ENCODE peak calls at places on chromosomes 11 and 22, in five cellular contexts. One of them, this sample, is unnamed.

GRCh38 chr22:37472418-37473006 is 13.7 kb downstream of the MFNG start:
- DNase-seq in retinal pigment epithelial cell: no peak
- DNase-seq in foreskin fibroblast: peak; percentile 58
- DNase-seq in upper lobe of right lung: no peak
- DNase-seq in esophagus squamous epithelium: no peak
- DNase-seq in this sample: peak; percentile 47

GRCh38 chr11:18723991-18724390 is 2.0 kb downstream of the IGSF22 start:
- DNase-seq in foreskin fibroblast: no peak
- DNase-seq in retinal pigment epithelial cell: no peak
- DNase-seq in upper lobe of right lung: no peak
- DNase-seq in esophagus squamous epithelium: no peak
- DNase-seq in this sample: no peak

GRCh38 chr11:114610550-114610949 is 15.0 kb upstream of the NXPE4 start:
- DNase-seq in retinal pigment epithelial cell: no peak
- DNase-seq in esophagus squamous epithelium: no peak
- DNase-seq in upper lobe of right lung: no peak
- DNase-seq in foreskin fibroblast: no peak
- DNase-seq in this sample: no peak

GRCh38 chr11:68896171-68896959 is 7.3 kb downstream of the MRPL21 start:
- DNase-seq in foreskin fibroblast: no peak
- DNase-seq in upper lobe of right lung: peak; percentile 50
- DNase-seq in esophagus squamous epithelium: no peak
- DNase-seq in retinal pigment epithelial cell: no peak
- DNase-seq in this sample: no peak

GRCh38 chr22:26182723-26183122 is 13.5 kb downstream of the SEZ6L start:
- DNase-seq in esophagus squamous epithelium: no peak
- DNase-seq in upper lobe of right lung: no peak
- DNase-seq in foreskin fibroblast: no peak
- DNase-seq in retinal pigment epithelial cell: no peak
- DNase-seq in this sample: no peak

GRCh38 chr11:126413843-126414405 is 58.4 kb downstream of the ST3GAL4 start:
- DNase-seq in esophagus squamous epithelium: no peak
- DNase-seq in retinal pigment epithelial cell: no peak
- DNase-seq in upper lobe of right lung: no peak
- DNase-seq in foreskin fibroblast: no peak
- DNase-seq in this sample: no peak

GRCh38 chr11:68584097-68584496 is 100.2 kb upstream of the GAL start:
- DNase-seq in retinal pigment epithelial cell: no peak
- DNase-seq in esophagus squamous epithelium: no peak
- DNase-seq in upper lobe of right lung: no peak
- DNase-seq in foreskin fibroblast: peak; percentile 16
- DNase-seq in this sample: peak; percentile 72

GRCh38 chr11:28526406-28526751 is 418.2 kb downstream of the METTL15 start:
- DNase-seq in retinal pigment epithelial cell: no peak
- DNase-seq in esophagus squamous epithelium: no peak
- DNase-seq in foreskin fibroblast: peak; percentile 6
- DNase-seq in upper lobe of right lung: no peak
- DNase-seq in this sample: no peak

GRCh38 chr11:15199693-15200092 is 85.0 kb downstream of the INSC start:
- DNase-seq in retinal pigment epithelial cell: no peak
- DNase-seq in upper lobe of right lung: no peak
- DNase-seq in foreskin fibroblast: peak; percentile 64
- DNase-seq in esophagus squamous epithelium: no peak
- DNase-seq in this sample: no peak

GRCh38 chr11:70511345-70511744 is 113.0 kb downstream of the CTTN start:
- DNase-seq in upper lobe of right lung: no peak
- DNase-seq in retinal pigment epithelial cell: no peak
- DNase-seq in foreskin fibroblast: no peak
- DNase-seq in esophagus squamous epithelium: no peak
- DNase-seq in this sample: no peak

GRCh38 chr11:47412152-47412746 is 3.9 kb downstream of the SLC39A13 start:
- DNase-seq in upper lobe of right lung: peak; percentile 81
- DNase-seq in esophagus squamous epithelium: no peak
- DNase-seq in foreskin fibroblast: peak; percentile 74
- DNase-seq in retinal pigment epithelial cell: no peak
- DNase-seq in this sample: peak; percentile 78

GRCh38 chr22:41826001-41826400 is 6.9 kb upstream of the SREBF2 start:
- DNase-seq in retinal pigment epithelial cell: no peak
- DNase-seq in foreskin fibroblast: no peak
- DNase-seq in esophagus squamous epithelium: no peak
- DNase-seq in upper lobe of right lung: no peak
- DNase-seq in this sample: no peak

GRCh38 chr11:17634776-17635550 is 84.4 kb upstream of the MYOD1 start:
- DNase-seq in esophagus squamous epithelium: no peak
- DNase-seq in retinal pigment epithelial cell: no peak
- DNase-seq in upper lobe of right lung: no peak
- DNase-seq in foreskin fibroblast: no peak
- DNase-seq in this sample: no peak

GRCh38 chr11:76083563-76084451 is 122.5 kb downstream of the WNT11 start:
- DNase-seq in upper lobe of right lung: no peak
- DNase-seq in esophagus squamous epithelium: no peak
- DNase-seq in foreskin fibroblast: peak; percentile 40
- DNase-seq in retinal pigment epithelial cell: peak; percentile 91
- DNase-seq in this sample: no peak

GRCh38 chr11:3959918-3960295 is 104.4 kb downstream of the STIM1 start:
- DNase-seq in upper lobe of right lung: no peak
- DNase-seq in esophagus squamous epithelium: no peak
- DNase-seq in foreskin fibroblast: peak; percentile 19
- DNase-seq in retinal pigment epithelial cell: no peak
- DNase-seq in this sample: no peak

GRCh38 chr11:94151903-94152677 is 23.4 kb downstream of the PANX1 start:
- DNase-seq in foreskin fibroblast: peak; percentile 88
- DNase-seq in esophagus squamous epithelium: no peak
- DNase-seq in retinal pigment epithelial cell: no peak
- DNase-seq in upper lobe of right lung: no peak
- DNase-seq in this sample: no peak

GRCh38 chr11:128725630-128726461 is 32.0 kb downstream of the FLI1 start:
- DNase-seq in upper lobe of right lung: no peak
- DNase-seq in foreskin fibroblast: peak; percentile 47
- DNase-seq in retinal pigment epithelial cell: no peak
- DNase-seq in esophagus squamous epithelium: peak; percentile 27
- DNase-seq in this sample: peak; percentile 54

GRCh38 chr11:67211656-67212436 is 54.4 kb upstream of the GRK2 start:
- DNase-seq in retinal pigment epithelial cell: no peak
- DNase-seq in upper lobe of right lung: no peak
- DNase-seq in foreskin fibroblast: no peak
- DNase-seq in esophagus squamous epithelium: no peak
- DNase-seq in this sample: no peak

GRCh38 chr11:4030197-4030596 is 64.4 kb upstream of the RRM1 start:
- DNase-seq in upper lobe of right lung: no peak
- DNase-seq in retinal pigment epithelial cell: no peak
- DNase-seq in esophagus squamous epithelium: no peak
- DNase-seq in foreskin fibroblast: no peak
- DNase-seq in this sample: no peak

GRCh38 chr11:116537736-116538135 is 235.1 kb downstream of the BUD13 start:
- DNase-seq in esophagus squamous epithelium: no peak
- DNase-seq in upper lobe of right lung: no peak
- DNase-seq in foreskin fibroblast: no peak
- DNase-seq in retinal pigment epithelial cell: no peak
- DNase-seq in this sample: no peak

GRCh38 chr11:127411283-127411682 is 410.7 kb upstream of the KIRREL3 start:
- DNase-seq in upper lobe of right lung: no peak
- DNase-seq in foreskin fibroblast: no peak
- DNase-seq in retinal pigment epithelial cell: no peak
- DNase-seq in esophagus squamous epithelium: no peak
- DNase-seq in this sample: no peak

GRCh38 chr11:128171496-128171895 is 415.9 kb downstream of the ETS1 start:
- DNase-seq in foreskin fibroblast: no peak
- DNase-seq in upper lobe of right lung: no peak
- DNase-seq in esophagus squamous epithelium: no peak
- DNase-seq in retinal pigment epithelial cell: no peak
- DNase-seq in this sample: no peak

GRCh38 chr11:114472661-114473060 is 33.4 kb downstream of the REXO2 start:
- DNase-seq in retinal pigment epithelial cell: no peak
- DNase-seq in esophagus squamous epithelium: no peak
- DNase-seq in foreskin fibroblast: peak; percentile 38
- DNase-seq in upper lobe of right lung: no peak
- DNase-seq in this sample: no peak

GRCh38 chr11:45887587-45887986 is 2.1 kb downstream of the MAPK8IP1 start:
- DNase-seq in retinal pigment epithelial cell: no peak
- DNase-seq in upper lobe of right lung: no peak
- DNase-seq in foreskin fibroblast: no peak
- DNase-seq in esophagus squamous epithelium: no peak
- DNase-seq in this sample: no peak
- TF ChIP-seq CTCF in retinal pigment epithelial cell: no peak
- TF ChIP-seq CTCF in upper lobe of right lung: no peak
- TF ChIP-seq CTCF in foreskin fibroblast: no peak
- TF ChIP-seq CTCF in esophagus squamous epithelium: no peak
- TF ChIP-seq CTCF in this sample: no peak

DNA sequence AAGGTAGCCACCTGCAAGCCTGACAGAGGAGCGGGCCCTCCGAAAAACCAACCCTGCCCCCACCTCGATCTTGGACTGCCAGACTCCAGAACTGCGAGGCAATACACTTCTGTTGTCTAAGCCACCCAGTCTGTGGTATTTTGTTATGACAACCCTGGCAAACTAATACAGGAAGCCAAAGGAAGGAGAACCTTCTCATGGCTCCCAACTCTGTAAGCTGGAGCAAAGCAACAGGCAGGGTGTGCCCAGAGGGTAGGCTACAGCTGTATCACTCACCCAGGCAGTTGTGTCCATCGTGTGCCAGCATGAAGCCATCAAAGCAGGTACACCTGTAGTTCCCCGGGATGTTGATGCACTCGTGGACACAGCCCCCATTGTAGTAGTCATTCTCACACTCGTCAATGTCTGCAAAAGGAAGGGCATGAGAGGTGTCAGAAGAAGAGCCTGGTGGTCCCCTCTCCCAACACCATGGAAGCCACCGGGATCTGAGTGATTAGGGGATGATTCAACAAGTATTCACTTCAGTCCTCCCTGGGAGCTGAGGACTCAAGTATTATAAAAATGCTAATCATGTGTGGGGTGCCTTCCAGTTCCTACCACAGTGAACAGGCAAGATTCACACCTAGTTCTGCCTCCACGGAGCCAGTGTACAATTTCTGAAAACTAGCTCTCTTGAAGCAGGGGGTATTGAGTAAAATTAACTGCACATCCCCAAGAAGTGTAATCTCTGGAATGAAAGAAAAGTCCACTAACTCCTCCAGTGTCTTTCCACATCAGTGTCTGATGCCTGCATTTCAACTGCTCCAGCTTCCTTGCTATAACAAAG is 23.3 kb downstream of the SCUBE1 start:
- DNase-seq in upper lobe of right lung: no peak
- DNase-seq in foreskin fibroblast: no peak
- DNase-seq in retinal pigment epithelial cell: peak; percentile 34
- DNase-seq in esophagus squamous epithelium: no peak
- DNase-seq in this sample: no peak
- TF ChIP-seq CTCF in upper lobe of right lung: no peak
- TF ChIP-seq CTCF in foreskin fibroblast: no peak
- TF ChIP-seq CTCF in retinal pigment epithelial cell: no peak
- TF ChIP-seq CTCF in esophagus squamous epithelium: no peak
- TF ChIP-seq CTCF in this sample: no peak

DNA sequence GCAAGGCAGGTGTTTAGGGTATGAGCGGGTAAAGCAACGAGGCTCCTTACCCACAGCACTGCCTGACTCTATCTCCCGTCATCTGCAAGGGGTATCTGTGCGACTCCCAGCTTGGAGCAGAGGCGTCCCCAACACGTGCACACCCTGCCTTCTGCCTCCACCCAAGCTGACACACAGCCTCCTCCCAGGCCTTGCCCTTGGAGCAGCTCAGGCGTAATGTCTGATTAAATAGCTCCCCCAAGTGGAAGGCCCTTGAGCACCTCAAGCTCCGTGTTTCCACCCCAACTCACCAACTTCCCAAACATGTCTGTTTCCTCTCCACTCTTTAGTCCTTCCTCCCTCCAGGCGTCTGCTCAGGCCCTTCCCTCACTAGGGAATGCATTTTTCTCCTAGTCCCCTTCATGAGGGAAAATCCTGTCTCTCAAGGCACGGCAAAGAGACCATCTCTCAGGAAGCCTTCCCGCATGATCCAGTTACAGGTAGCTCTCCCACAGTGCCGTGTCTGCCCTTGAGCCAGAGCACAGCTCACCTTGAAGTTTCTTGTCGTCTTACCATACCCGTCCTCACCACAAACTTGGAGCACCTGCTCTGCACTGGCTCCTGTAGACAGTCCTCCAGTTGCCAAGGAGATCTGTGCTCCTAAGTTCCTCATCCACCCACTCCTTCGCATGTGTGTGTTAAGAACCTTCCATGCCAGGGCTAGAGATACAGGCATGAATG is 15.8 kb downstream of the CYB5R2 start:
- DNase-seq in foreskin fibroblast: peak; percentile 87
- DNase-seq in esophagus squamous epithelium: no peak
- DNase-seq in upper lobe of right lung: no peak
- DNase-seq in retinal pigment epithelial cell: peak; percentile 41
- DNase-seq in this sample: peak; percentile 50
- TF ChIP-seq CTCF in foreskin fibroblast: peak; percentile 57
- TF ChIP-seq CTCF in esophagus squamous epithelium: peak; percentile 76
- TF ChIP-seq CTCF in upper lobe of right lung: peak; percentile 53
- TF ChIP-seq CTCF in retinal pigment epithelial cell: peak; percentile 67
- TF ChIP-seq CTCF in this sample: peak; percentile 50

GRCh38 chr11:60700689-60701508 is 1.5 kb downstream of the MS4A8 start:
- DNase-seq in esophagus squamous epithelium: no peak
- DNase-seq in upper lobe of right lung: no peak
- DNase-seq in retinal pigment epithelial cell: no peak
- DNase-seq in foreskin fibroblast: no peak
- DNase-seq in this sample: peak; percentile 34
- TF ChIP-seq CTCF in esophagus squamous epithelium: no peak
- TF ChIP-seq CTCF in upper lobe of right lung: peak; percentile 38
- TF ChIP-seq CTCF in retinal pigment epithelial cell: peak; percentile 30
- TF ChIP-seq CTCF in foreskin fibroblast: no peak
- TF ChIP-seq CTCF in this sample: peak; percentile 53

GRCh38 chr11:27386176-27386575 is 23.2 kb upstream of the CCDC34 start:
- DNase-seq in foreskin fibroblast: peak; percentile 36
- DNase-seq in retinal pigment epithelial cell: no peak
- DNase-seq in upper lobe of right lung: no peak
- DNase-seq in esophagus squamous epithelium: no peak
- DNase-seq in this sample: no peak
- TF ChIP-seq CTCF in foreskin fibroblast: no peak
- TF ChIP-seq CTCF in retinal pigment epithelial cell: no peak
- TF ChIP-seq CTCF in upper lobe of right lung: no peak
- TF ChIP-seq CTCF in esophagus squamous epithelium: no peak
- TF ChIP-seq CTCF in this sample: no peak

GRCh38 chr11:122861631-122862030 is 20.9 kb upstream of the JHY start:
- DNase-seq in foreskin fibroblast: no peak
- DNase-seq in retinal pigment epithelial cell: no peak
- DNase-seq in upper lobe of right lung: no peak
- DNase-seq in esophagus squamous epithelium: no peak
- DNase-seq in this sample: no peak
- TF ChIP-seq CTCF in foreskin fibroblast: no peak
- TF ChIP-seq CTCF in retinal pigment epithelial cell: no peak
- TF ChIP-seq CTCF in upper lobe of right lung: no peak
- TF ChIP-seq CTCF in esophagus squamous epithelium: no peak
- TF ChIP-seq CTCF in this sample: no peak

GRCh38 chr11:71581826-71582225 is 849 bp downstream of the KRTAP5-11 start:
- DNase-seq in retinal pigment epithelial cell: no peak
- DNase-seq in foreskin fibroblast: no peak
- DNase-seq in esophagus squamous epithelium: no peak
- DNase-seq in upper lobe of right lung: no peak
- DNase-seq in this sample: no peak
- TF ChIP-seq CTCF in retinal pigment epithelial cell: no peak
- TF ChIP-seq CTCF in foreskin fibroblast: no peak
- TF ChIP-seq CTCF in esophagus squamous epithelium: no peak
- TF ChIP-seq CTCF in upper lobe of right lung: no peak
- TF ChIP-seq CTCF in this sample: no peak

GRCh38 chr22:43476341-43476740 is 64.5 kb downstream of the MPPED1 start:
- DNase-seq in foreskin fibroblast: no peak
- DNase-seq in upper lobe of right lung: no peak
- DNase-seq in esophagus squamous epithelium: no peak
- DNase-seq in retinal pigment epithelial cell: no peak
- DNase-seq in this sample: no peak
- TF ChIP-seq CTCF in foreskin fibroblast: no peak
- TF ChIP-seq CTCF in upper lobe of right lung: no peak
- TF ChIP-seq CTCF in esophagus squamous epithelium: no peak
- TF ChIP-seq CTCF in retinal pigment epithelial cell: no peak
- TF ChIP-seq CTCF in this sample: no peak